ENCODE peak calls at places on chromosomes 3 and 15, in five cellular contexts. R, B, V, X and C are unnamed samples.

GRCh38 chr3:166444756-166445155 is 607.5 kb upstream of the BCHE start:
- DNase-seq in R (no peak), B (no peak), V (no peak), X (no peak), C (no peak)

GRCh38 chr15:45720183-45720582 is 85.4 kb downstream of the SQOR start:
- DNase-seq in R (no peak), B (no peak), V (no peak), X (no peak), C (no peak)

GRCh38 chr3:184426691-184427141 is 46.9 kb downstream of the CHRD start:
- DNase-seq in R (no peak), B (no peak), V (no peak), X (no peak), C (no peak)

GRCh38 chr15:93037341-93038063 is 51.5 kb downstream of the RGMA start:
- DNase-seq in R (no peak), B (no peak), V (no peak), X (no peak), C (no peak)

GRCh38 chr3:69204315-69204957 is 82.0 kb upstream of the LMOD3 start:
- DNase-seq in R (peak; percentile 56), B (no peak), V (no peak), X (peak; percentile 19), C (peak; percentile 44)

GRCh38 chr15:100060276-100060926 is 281.4 kb downstream of the ADAMTS17 start:
- DNase-seq in R (no peak), B (no peak), V (no peak), X (no peak), C (no peak)

GRCh38 chr3:126937533-126938432 is 45.1 kb upstream of the PLXNA1 start:
- DNase-seq in R (no peak), B (no peak), V (no peak), X (no peak), C (no peak)

GRCh38 chr15:88118035-88118434 is 138.5 kb downstream of the NTRK3 start:
- DNase-seq in R (no peak), B (no peak), V (no peak), X (no peak), C (no peak)

GRCh38 chr3:71987828-71988227 is 202.9 kb upstream of the PROK2 start:
- DNase-seq in R (no peak), B (no peak), V (no peak), X (no peak), C (no peak)

GRCh38 chr15:51620647-51621046 is 1.9 kb downstream of the DMXL2 start:
- DNase-seq in R (no peak), B (no peak), V (no peak), X (no peak), C (no peak)

GRCh38 chr15:80830677-80831076 is 51.5 kb downstream of the CEMIP start:
- DNase-seq in R (no peak), B (no peak), V (no peak), X (no peak), C (no peak)

GRCh38 chr3:64940949-64941348 is 253.1 kb upstream of the ADAMTS9 start:
- DNase-seq in R (no peak), B (no peak), V (no peak), X (no peak), C (no peak)

GRCh38 chr3:23807161-23808015 is 1.6 kb downstream of the UBE2E1 start:
- DNase-seq in R (no peak), B (no peak), V (peak; percentile 15), X (no peak), C (no peak)

GRCh38 chr3:171744055-171744741 is 66.1 kb downstream of the PLD1 start:
- DNase-seq in R (no peak), B (no peak), V (no peak), X (no peak), C (no peak)

GRCh38 chr3:100407977-100408532 is 6.7 kb downstream of the LNP1 start:
- DNase-seq in R (no peak), B (no peak), V (no peak), X (no peak), C (no peak)

GRCh38 chr15:90101130-90101968 is 919 bp downstream of the IDH2 start:
- DNase-seq in R (no peak), B (no peak), V (peak; percentile 38), X (no peak), C (no peak)

GRCh38 chr3:183911087-183911486 is 26.4 kb upstream of the PARL start:
- DNase-seq in R (no peak), B (no peak), V (no peak), X (no peak), C (no peak)

GRCh38 chr3:52159503-52159902 is 5.3 kb upstream of the POC1A start:
- DNase-seq in R (no peak), B (no peak), V (no peak), X (no peak), C (no peak)

DNA sequence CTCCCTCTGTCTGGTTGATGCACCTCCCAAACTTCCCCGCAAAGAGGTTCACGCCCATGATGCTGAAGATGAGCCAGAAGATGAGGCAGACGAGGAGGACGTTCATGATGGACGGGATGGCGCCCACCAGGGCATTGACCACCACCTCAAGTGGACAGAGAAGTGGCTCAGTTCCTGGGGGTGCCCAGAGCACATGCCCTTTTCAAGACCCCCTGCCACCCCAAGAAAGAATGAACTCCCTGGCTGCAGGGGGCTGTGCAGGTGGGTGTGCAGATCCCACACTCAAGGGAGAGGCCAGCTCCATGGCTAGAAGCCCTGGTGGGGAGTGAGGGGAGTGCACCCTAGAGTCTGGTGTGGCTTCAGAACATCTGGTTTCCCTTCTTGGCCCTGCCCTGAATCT is 64.1 kb downstream of the EXOG start:
- DNase-seq in R (no peak), B (no peak), V (no peak), X (no peak), C (no peak)
- TF ChIP-seq CTCF in R (no peak), B (no peak), V (peak; percentile 50), X (no peak), C (peak; percentile 27)

GRCh38 chr3:59607628-59608027 is 557.8 kb upstream of the CFAP20DC start:
- DNase-seq in R (peak; percentile 6), B (no peak), V (peak; percentile 3), X (peak; percentile 34), C (no peak)

GRCh38 chr3:59606638-59607262 is 556.9 kb upstream of the CFAP20DC start:
- DNase-seq in R (no peak), B (no peak), V (no peak), X (no peak), C (no peak)

GRCh38 chr3:59605944-59606534 is 556.2 kb upstream of the CFAP20DC start:
- DNase-seq in R (no peak), B (no peak), V (no peak), X (no peak), C (no peak)

GRCh38 chr3:59608356-59608755 is 558.5 kb upstream of the CFAP20DC start:
- DNase-seq in R (no peak), B (no peak), V (no peak), X (no peak), C (no peak)

DNA sequence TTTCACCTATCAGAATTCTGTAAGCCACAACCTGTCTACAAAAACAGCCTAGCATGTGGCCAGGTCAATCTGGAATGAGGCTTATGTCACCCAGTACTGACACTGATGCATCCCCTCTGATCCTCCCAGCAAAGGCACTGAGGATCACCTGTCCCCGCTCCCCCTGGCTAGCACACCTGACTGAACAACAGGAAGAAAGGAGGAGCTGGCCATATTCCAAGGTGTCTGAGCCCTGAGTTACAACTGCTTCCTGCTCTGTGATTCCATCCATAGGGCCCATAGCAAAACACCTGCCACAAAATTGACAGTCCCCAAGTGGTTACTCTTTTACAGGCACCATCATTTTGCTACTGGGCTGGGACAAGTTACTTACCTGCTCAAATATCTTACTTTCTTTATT is 555.5 kb upstream of the CFAP20DC start:
- DNase-seq in R (no peak), B (no peak), V (no peak), X (no peak), C (no peak)
- TF ChIP-seq KDM1A in R (no peak), B (no peak), V (no peak), X (no peak), C (no peak)

GRCh38 chr3:142857056-142857455 is 31.8 kb downstream of the PCOLCE2 start:
- DNase-seq in R (peak; percentile 80), B (no peak), V (no peak), X (peak; percentile 57), C (no peak)
- TF ChIP-seq CTCF in R (peak; percentile 34), B (peak; percentile 97), V (peak; percentile 43), X (peak; percentile 67), C (no peak)

DNA sequence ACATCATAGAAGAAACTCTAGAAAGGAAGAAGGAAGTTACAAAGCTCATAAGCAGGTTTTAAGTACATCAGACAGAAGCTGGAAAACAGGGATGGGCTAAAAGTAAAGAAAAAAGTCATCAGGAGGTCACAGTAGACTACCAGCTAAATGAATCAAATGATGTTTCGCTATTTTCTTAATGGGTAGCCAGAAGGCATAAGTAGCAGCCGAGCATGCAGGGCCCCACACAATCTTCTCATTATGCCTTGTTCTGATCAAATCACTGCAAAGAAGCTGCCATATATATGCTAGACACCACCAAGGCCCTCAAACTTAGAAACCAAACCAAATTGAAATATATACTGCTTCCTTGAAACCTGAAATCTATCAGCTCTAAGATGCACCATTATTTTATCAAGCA is 349.1 kb downstream of the ULK4 start:
- DNase-seq in R (no peak), B (no peak), V (no peak), X (no peak), C (no peak)
- TF ChIP-seq KDM1A in R (no peak), B (no peak), V (no peak), X (no peak), C (no peak)

GRCh38 chr15:64825081-64825430 is 391 bp downstream of the PIF1 start:
- DNase-seq in R (no peak), B (no peak), V (no peak), X (no peak), C (no peak)
- TF ChIP-seq CTCF in R (no peak), B (no peak), V (no peak), X (no peak), C (no peak)

GRCh38 chr3:195929452-195929851 is 21.1 kb upstream of the TNK2 start:
- DNase-seq in R (no peak), B (no peak), V (no peak), X (peak; percentile 12), C (no peak)

GRCh38 chr3:195931582-195932273 is 23.4 kb upstream of the TNK2 start:
- DNase-seq in R (no peak), B (no peak), V (no peak), X (peak; percentile 20), C (no peak)

DNA sequence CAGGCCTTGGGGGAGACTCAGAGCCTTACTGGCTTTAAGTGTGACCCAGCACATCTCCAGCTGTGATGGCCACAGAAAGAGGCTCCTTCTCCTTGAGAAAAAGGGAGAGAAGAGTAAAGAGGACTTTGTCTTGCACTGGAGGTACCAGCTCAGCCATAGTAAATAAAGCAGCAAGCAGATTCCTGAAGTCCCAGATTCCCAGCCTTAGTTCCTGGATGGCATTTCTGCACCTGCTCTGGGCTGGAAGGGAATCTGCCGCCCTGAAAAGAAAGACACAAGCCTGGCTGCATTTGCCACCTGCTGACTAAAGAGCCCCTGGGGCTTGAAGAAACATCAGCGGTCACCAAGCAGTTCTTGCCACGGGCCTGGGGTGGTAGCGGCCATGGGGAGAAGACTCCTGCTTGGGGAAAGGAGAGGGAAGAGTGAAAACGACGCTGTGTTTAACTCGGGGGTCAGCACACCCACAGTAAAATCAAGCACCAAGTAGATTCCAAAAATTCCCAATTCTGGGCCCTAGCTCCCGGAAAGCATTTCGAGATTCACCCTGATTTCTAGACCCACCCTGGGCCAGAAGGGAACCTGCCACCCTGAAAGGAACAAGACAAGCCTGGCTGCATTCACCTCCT is 24.2 kb upstream of the TNK2 start:
- DNase-seq in R (no peak), B (no peak), V (no peak), X (no peak), C (no peak)
- TF ChIP-seq KDM1A in R (no peak), B (no peak), V (no peak), X (no peak), C (no peak)

GRCh38 chr3:158725348-158725966 is 6.8 kb downstream of the RARRES1 start:
- DNase-seq in R (peak; percentile 83), B (no peak), V (no peak), X (peak; percentile 43), C (no peak)
- TF ChIP-seq CTCF in R (no peak), B (no peak), V (no peak), X (no peak), C (no peak)